ENCODE peak calls at places on chromosome 22, in four cellular contexts. B, L, Q and Z are unnamed samples.

GRCh38 chr22:17590586-17590985 is 27.3 kb downstream of the SLC25A18 start:
- DNase-seq in B (no peak), L (no peak), Q (no peak), Z (no peak)

GRCh38 chr22:20117656-20118571 is 888 bp upstream of the TRMT2A start:
- DNase-seq in B (no peak), L (no peak), Q (no peak), Z (no peak)

GRCh38 chr22:30568137-30568805 is 6.2 kb downstream of the GAL3ST1 start:
- DNase-seq in B (no peak), L (no peak), Q (no peak), Z (no peak)

GRCh38 chr22:50269573-50270301 is 443 bp downstream of the MAPK11 start:
- DNase-seq in B (no peak), L (peak), Q (no peak), Z (no peak)

GRCh38 chr22:22759371-22759770 is 115.0 kb downstream of the GGTLC2 start:
- DNase-seq in B (no peak), L (no peak), Q (no peak), Z (no peak)

GRCh38 chr22:46596032-46596441 is 24.1 kb upstream of the GRAMD4 start:
- DNase-seq in B (no peak), L (no peak), Q (no peak), Z (no peak)

GRCh38 chr22:25998118-25998775 is 171.0 kb upstream of the SEZ6L start:
- DNase-seq in B (no peak), L (no peak), Q (no peak), Z (no peak)

GRCh38 chr22:36552300-36552699 is 23.3 kb upstream of the EIF3D start:
- DNase-seq in B (no peak), L (no peak), Q (no peak), Z (no peak)

GRCh38 chr22:29784451-29785361 is 17.5 kb downstream of the UQCR10 start:
- DNase-seq in B (peak), L (no peak), Q (no peak), Z (peak)

GRCh38 chr22:37499006-37499707 is 13.0 kb upstream of the MFNG start:
- DNase-seq in B (no peak), L (no peak), Q (no peak), Z (no peak)

GRCh38 chr22:38051900-38052862 is 5.0 kb upstream of the PICK1 start:
- DNase-seq in B (peak), L (peak), Q (peak), Z (peak)

GRCh38 chr22:24507742-24508141 is 12.6 kb downstream of the UPB1 start:
- DNase-seq in B (no peak), L (no peak), Q (no peak), Z (no peak)
- TF ChIP-seq CTCF in B (no peak), L (no peak), Q (no peak), Z (no peak)

GRCh38 chr22:43172191-43172590 is 14.7 kb downstream of the TTLL12 start:
- DNase-seq in B (no peak), L (no peak), Q (no peak), Z (no peak)
- TF ChIP-seq CTCF in B (no peak), L (no peak), Q (no peak), Z (no peak)

GRCh38 chr22:24105661-24106060 is 75.6 kb upstream of the SUSD2 start:
- DNase-seq in B (no peak), L (no peak), Q (no peak), Z (no peak)

GRCh38 chr22:24107668-24108067 is 73.6 kb upstream of the SUSD2 start:
- DNase-seq in B (peak), L (peak), Q (peak), Z (no peak)

GRCh38 chr22:24106385-24107381 is 74.6 kb upstream of the SUSD2 start:
- DNase-seq in B (no peak), L (no peak), Q (no peak), Z (no peak)

GRCh38 chr22:24109649-24110048 is 71.6 kb upstream of the SUSD2 start:
- DNase-seq in B (no peak), L (no peak), Q (no peak), Z (no peak)

DNA sequence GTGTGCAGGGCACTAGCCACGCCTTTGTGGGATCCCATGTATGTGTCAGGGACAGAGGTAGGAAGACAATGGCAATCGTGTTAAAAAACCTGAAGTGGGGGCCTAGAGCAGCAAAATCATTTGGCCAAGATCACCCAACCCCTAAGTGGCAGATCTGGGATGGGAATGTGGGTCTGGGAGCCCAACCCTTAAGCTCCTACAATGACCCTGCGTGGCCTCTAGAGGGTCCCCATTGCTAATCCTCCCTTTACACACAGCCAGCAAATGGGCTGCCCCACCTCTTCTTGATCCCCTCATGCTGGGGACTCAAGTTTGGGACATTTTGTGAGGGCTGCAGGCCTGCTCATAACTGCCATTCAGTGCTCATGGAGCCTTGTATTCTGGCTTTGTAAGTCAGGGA is 73.2 kb upstream of the SUSD2 start:
- DNase-seq in B (no peak), L (no peak), Q (no peak), Z (no peak)
- TF ChIP-seq CTCF in B (no peak), L (no peak), Q (no peak), Z (peak)

GRCh38 chr22:45254789-45255261 is 14.1 kb upstream of the KIAA0930 start:
- DNase-seq in B (no peak), L (peak), Q (no peak), Z (no peak)

GRCh38 chr22:45254388-45254787 is 13.7 kb upstream of the KIAA0930 start:
- DNase-seq in B (no peak), L (no peak), Q (no peak), Z (no peak)

GRCh38 chr22:45253039-45253641 is 12.4 kb upstream of the KIAA0930 start:
- DNase-seq in B (no peak), L (no peak), Q (no peak), Z (no peak)

GRCh38 chr22:45248832-45249561 is 8.3 kb upstream of the KIAA0930 start:
- DNase-seq in B (no peak), L (no peak), Q (no peak), Z (no peak)

GRCh38 chr22:45251828-45252227 is 11.1 kb upstream of the KIAA0930 start:
- DNase-seq in B (no peak), L (no peak), Q (no peak), Z (no peak)
- TF ChIP-seq CTCF in B (no peak), L (peak), Q (no peak), Z (peak)

DNA sequence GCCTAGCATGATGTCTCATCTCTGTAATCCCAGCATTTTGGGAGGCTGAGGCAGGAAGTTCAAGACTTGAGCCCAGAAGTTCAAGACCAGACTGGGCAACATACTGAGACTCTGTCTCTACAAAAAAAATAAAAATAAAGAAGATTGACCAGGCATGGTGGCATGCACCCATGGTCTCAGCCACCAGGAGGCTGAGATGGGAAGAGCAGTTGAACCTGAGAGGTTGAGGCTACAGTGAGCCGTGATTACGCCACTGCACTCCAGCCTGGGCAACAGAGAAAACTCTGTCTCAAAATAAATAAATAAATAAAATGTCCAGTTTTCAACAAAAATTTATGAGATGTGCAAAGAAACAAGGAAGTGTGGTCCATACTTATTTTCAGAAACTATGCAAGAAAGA is 28.3 kb downstream of the EFCAB6 start:
- DNase-seq in B (no peak), L (peak), Q (no peak), Z (peak)
- TF ChIP-seq CTCF in B (no peak), L (peak), Q (peak), Z (no peak)

GRCh38 chr22:33083212-33083611 is 25.0 kb upstream of the SYN3 start:
- DNase-seq in B (no peak), L (peak), Q (no peak), Z (no peak)
- TF ChIP-seq CTCF in B (no peak), L (peak), Q (no peak), Z (peak)